ENCODE peak calls at places on chromosomes 4 and X, in eight cellular contexts. D, C, X, N, R, G, T and W are unnamed samples.

GRCh38 chrX:119919835-119920585 is 23.5 kb downstream of the NKAP start:
- DNase-seq in D (no peak), C (no peak), X (no peak), N (no peak), R (no peak), G (no peak), T (no peak), W (no peak)

GRCh38 chr4:178881937-178882336 is 1439.7 kb upstream of the AGA start:
- DNase-seq in D (no peak), C (no peak), X (peak; percentile 31), N (no peak), R (no peak), G (no peak), T (no peak), W (no peak)

GRCh38 chrX:116317409-116317808 is 119.0 kb upstream of the SLC6A14 start:
- DNase-seq in D (no peak), C (no peak), X (peak; percentile 1), N (peak; percentile 72), R (peak; percentile 5), G (no peak), T (no peak), W (peak; percentile 37)

GRCh38 chr4:7905461-7905915 is 34.2 kb downstream of the AFAP1 start:
- DNase-seq in D (no peak), C (no peak), X (no peak), N (peak; percentile 74), R (peak; percentile 85), G (no peak), T (no peak), W (no peak)

GRCh38 chr4:139783761-139784484 is 118.3 kb downstream of the MGST2 start:
- DNase-seq in D (no peak), C (no peak), X (peak; percentile 50), N (peak; percentile 13), R (no peak), G (no peak), T (no peak), W (no peak)

GRCh38 chr4:89158884-89159503 is 47.7 kb downstream of the TIGD2 start:
- DNase-seq in D (peak; percentile 65), C (no peak), X (peak; percentile 41), N (peak; percentile 36), R (peak; percentile 68), G (peak; percentile 47), T (peak; percentile 43), W (peak; percentile 37)

GRCh38 chr4:113457886-113458285 is 303.7 kb downstream of the CAMK2D start:
- DNase-seq in D (no peak), C (no peak), X (no peak), N (peak; percentile 38), R (no peak), G (no peak), T (no peak), W (no peak)

GRCh38 chr4:3077796-3078195 is 3.3 kb downstream of the HTT start:
- DNase-seq in D (no peak), C (no peak), X (no peak), N (no peak), R (no peak), G (peak; percentile 78), T (no peak), W (no peak)

GRCh38 chrX:133364201-133364600 is 51.1 kb downstream of the GPC4 start:
- DNase-seq in D (no peak), C (no peak), X (no peak), N (peak; percentile 39), R (peak; percentile 26), G (no peak), T (no peak), W (no peak)

GRCh38 chrX:10676239-10676971 is 56.0 kb upstream of the MID1 start:
- DNase-seq in D (no peak), C (peak; percentile 27), X (peak; percentile 49), N (peak; percentile 1), R (peak; percentile 4), G (no peak), T (no peak), W (no peak)

DNA sequence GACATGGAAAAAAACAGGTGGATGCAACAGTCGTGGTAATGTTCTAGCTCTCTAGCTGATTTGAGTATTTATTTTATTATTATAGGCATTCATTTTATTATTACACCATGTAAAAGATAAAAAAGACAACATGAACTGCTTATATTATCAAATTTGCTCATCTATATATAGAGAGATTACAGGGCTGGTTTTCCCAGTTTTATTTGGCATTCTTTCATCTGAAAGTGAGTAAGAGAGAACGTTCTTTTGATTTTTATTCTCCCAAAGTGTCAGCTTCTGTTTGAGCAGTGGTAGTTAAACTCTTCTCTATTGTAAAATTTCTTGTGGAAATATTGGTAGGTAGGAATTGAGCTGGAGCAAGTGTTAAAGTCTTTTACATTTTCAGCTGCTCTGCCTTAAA is 179.9 kb downstream of the SOWAHB start:
- DNase-seq in D (peak; percentile 36), C (no peak), X (no peak), N (no peak), R (no peak), G (no peak), T (no peak), W (no peak)
- H3K79me2 ChIP-seq in D (peaks cover 37% of the 10 kb centered on the region), C (peaks cover 6% of the 10 kb centered on the region), X (peaks cover 72% of the 10 kb centered on the region), N (no peaks in the 10 kb centered on the region), R (peaks cover 66% of the 10 kb centered on the region), G (no peaks in the 10 kb centered on the region), T (no peaks in the 10 kb centered on the region), W (peaks cover 89% of the 10 kb centered on the region)

GRCh38 chrX:24153796-24154189 is 4.3 kb downstream of the ZFX start:
- DNase-seq in D (peak; percentile 42), C (no peak), X (no peak), N (no peak), R (no peak), G (no peak), T (no peak), W (no peak)

GRCh38 chrX:24154490-24155034 is 5.0 kb downstream of the ZFX start:
- DNase-seq in D (no peak), C (no peak), X (no peak), N (no peak), R (peak; percentile 53), G (no peak), T (no peak), W (no peak)

GRCh38 chrX:24151513-24151912 is 2.0 kb downstream of the ZFX start:
- DNase-seq in D (no peak), C (no peak), X (no peak), N (no peak), R (peak; percentile 37), G (no peak), T (no peak), W (no peak)

GRCh38 chrX:24156177-24156576 is 6.6 kb downstream of the ZFX start:
- DNase-seq in D (no peak), C (no peak), X (no peak), N (no peak), R (no peak), G (no peak), T (no peak), W (no peak)

DNA sequence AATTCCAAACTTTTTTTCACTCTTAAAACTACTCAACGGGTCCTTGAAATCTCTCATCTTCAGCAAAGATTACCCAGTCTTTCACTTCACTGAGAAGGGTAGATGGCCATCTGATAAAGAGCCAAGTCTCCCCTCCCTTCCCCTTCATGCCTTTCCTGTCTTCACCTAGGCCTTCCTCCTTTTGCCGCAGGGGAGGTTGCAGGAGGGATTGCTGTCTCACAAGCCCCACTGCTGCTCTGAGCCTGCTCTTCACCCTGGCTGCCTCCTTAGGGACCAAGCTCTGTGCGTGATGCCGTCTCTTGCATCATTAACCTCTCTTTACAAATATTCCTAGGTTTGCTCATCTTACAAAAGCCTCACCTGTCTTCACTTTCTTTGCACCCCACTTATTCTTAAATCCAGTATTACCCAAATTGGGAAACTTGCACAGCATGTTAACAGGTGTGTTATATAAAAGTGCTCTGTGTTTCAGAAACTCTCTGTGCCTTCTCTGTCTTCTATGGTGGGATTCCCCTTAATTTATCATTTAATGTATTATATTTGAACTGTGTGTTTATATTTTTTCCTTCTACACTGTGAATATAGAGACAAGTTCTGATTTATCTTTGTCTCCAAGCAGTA is 3.8 kb downstream of the ZFX start:
- DNase-seq in D (no peak), C (peak; percentile 61), X (peak; percentile 24), N (no peak), R (peak; percentile 55), G (peak; percentile 47), T (no peak), W (peak; percentile 35)
- H3K79me2 ChIP-seq in D (peaks cover 87% of the 10 kb centered on the region), C (peaks cover 54% of the 10 kb centered on the region), X (peaks cover 78% of the 10 kb centered on the region), N (peaks cover 77% of the 10 kb centered on the region), R (peaks cover 79% of the 10 kb centered on the region), G (peaks cover 84% of the 10 kb centered on the region), T (peaks cover 82% of the 10 kb centered on the region), W (peaks cover 79% of the 10 kb centered on the region)

DNA sequence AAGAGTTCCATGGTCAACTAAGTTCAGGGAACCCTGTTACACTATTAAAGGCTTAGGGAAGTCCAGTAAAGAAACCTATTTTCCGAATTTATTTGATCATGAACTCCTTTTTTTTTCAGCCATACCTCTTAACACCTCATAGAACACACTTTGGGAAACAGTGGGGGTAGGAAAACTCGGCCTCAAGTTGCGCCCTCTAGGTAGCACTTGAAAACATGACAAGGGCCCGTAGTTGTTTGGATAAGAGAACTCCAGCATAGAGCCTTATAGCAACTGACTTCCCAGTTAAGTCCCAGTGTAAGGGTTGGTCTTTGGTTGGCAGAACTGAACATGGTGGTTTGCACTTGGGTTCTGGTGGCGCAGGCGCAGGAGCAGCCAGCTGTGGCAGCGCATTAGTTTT is 14.4 kb downstream of the OGT start:
- DNase-seq in D (no peak), C (no peak), X (peak; percentile 38), N (no peak), R (no peak), G (no peak), T (no peak), W (no peak)
- H3K79me2 ChIP-seq in D (peaks cover 75% of the 10 kb centered on the region), C (peaks cover 12% of the 10 kb centered on the region), X (peaks cover 75% of the 10 kb centered on the region), N (peaks cover 39% of the 10 kb centered on the region), R (peaks cover 95% of the 10 kb centered on the region), G (peaks cover 44% of the 10 kb centered on the region), T (peaks cover 95% of the 10 kb centered on the region), W (peaks cover 67% of the 10 kb centered on the region)

DNA sequence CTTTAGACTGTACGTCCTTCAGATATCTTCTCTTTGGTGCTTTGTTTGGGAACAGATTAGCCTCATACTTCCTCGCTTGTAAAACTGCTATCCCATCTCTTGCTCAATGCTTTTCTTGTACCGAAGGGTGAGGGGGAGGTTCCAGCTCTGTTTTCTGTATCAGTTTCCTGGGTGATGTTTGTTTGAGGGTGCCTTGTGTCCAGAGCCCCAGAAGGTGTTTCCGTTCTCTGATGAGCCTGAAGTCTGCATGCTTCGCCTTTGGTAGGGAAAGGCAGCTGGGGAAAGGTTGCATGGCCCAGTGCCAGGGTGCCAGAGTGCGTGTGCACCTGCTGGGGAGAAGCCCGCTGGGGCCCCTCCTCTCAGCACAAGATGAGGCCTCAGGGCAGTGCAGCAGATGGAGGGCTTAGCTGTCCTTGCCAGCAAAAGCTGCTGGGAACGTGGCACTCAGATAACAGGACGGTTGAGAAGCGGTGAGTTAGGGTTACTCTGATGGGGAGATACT is 73.7 kb downstream of the TBL1X start:
- DNase-seq in D (no peak), C (no peak), X (no peak), N (no peak), R (no peak), G (no peak), T (no peak), W (peak; percentile 35)
- H3K79me2 ChIP-seq in D (peaks cover 55% of the 10 kb centered on the region), C (no peaks in the 10 kb centered on the region), X (peaks cover 15% of the 10 kb centered on the region), N (peaks cover 11% of the 10 kb centered on the region), R (peaks cover 35% of the 10 kb centered on the region), G (no peaks in the 10 kb centered on the region), T (no peaks in the 10 kb centered on the region), W (peaks cover 26% of the 10 kb centered on the region)

DNA sequence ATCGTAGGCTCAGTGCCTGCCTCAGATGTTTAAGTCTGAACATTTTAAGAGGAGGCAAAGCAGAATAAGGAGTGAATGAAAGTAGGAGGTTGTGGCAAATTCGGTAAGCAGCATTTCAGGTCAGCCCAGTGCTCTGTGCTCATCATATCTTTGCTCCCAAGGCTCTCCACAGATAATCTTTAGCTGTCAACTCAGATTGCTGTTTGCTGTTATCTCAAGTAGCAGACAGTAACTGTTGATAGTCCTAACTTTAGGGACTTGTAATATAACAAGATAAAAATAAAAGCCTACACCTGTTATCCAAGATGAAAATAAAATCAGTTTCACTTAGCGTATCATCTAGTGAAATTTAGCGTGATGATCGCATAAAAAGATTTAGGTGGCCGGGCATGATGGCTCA is 18.6 kb upstream of the CLTRN start:
- DNase-seq in D (no peak), C (no peak), X (no peak), N (no peak), R (no peak), G (no peak), T (no peak), W (no peak)
- H3K79me2 ChIP-seq in D (peaks cover 76% of the 10 kb centered on the region), C (peaks cover 15% of the 10 kb centered on the region), X (peaks cover 51% of the 10 kb centered on the region), N (peaks cover 19% of the 10 kb centered on the region), R (peaks cover 44% of the 10 kb centered on the region), G (peaks cover 12% of the 10 kb centered on the region), T (peaks cover 48% of the 10 kb centered on the region), W (peaks cover 33% of the 10 kb centered on the region)